ENCODE peak calls at places on chromosomes 5 and 9, in five cellular contexts. K is astrocyte of the spinal cord; W is CD8-positive, alpha-beta T cell; I is kidney epithelial cell; Q is activated CD8-positive, alpha-beta memory T cell treated with anti-CD3 and anti-CD28 coated beads, Interleukin-2, amount 50 U/mL, for 48 hours. L is an unnamed sample.

GRCh38 chr9:93522736-93523135 is 53.6 kb upstream of the PHF2 start:
- DNase-seq in I (no peak), K (no peak), Q (no peak), W (no peak), L (no peak)

GRCh38 chr5:103208460-103208859 is 50.1 kb upstream of the MACIR start:
- DNase-seq in W (no peak), Q (no peak), K (no peak), I (no peak), L (no peak)

GRCh38 chr9:115234094-115234493 is 116.1 kb upstream of the TNC start:
- DNase-seq in I (peak), Q (no peak), K (peak), W (no peak), L (no peak)

GRCh38 chr9:31612336-31613030 is 772.0 kb upstream of the ACO1 start:
- DNase-seq in I (no peak), K (peak), W (no peak), Q (no peak), L (no peak)

GRCh38 chr5:9698125-9698848 is 68.1 kb upstream of the TAS2R1 start:
- DNase-seq in Q (no peak), W (no peak), K (no peak), I (no peak), L (no peak)

GRCh38 chr5:64417390-64417789 is 88.4 kb upstream of the RGS7BP start:
- DNase-seq in I (no peak), W (no peak), Q (no peak), K (no peak), L (no peak)

GRCh38 chr9:132673355-132673754 is 3.1 kb downstream of the GTF3C4 start:
- DNase-seq in W (no peak), Q (no peak), I (no peak), K (peak), L (no peak)

GRCh38 chr5:135913713-135914626 is 18.3 kb upstream of the IL9 start:
- DNase-seq in W (no peak), I (no peak), K (no peak), Q (no peak), L (no peak)

GRCh38 chr5:82011761-82012160 is 39.9 kb downstream of the ATG10 start:
- DNase-seq in I (no peak), K (peak), Q (no peak), W (no peak), L (no peak)

GRCh38 chr5:24510523-24510988 is 134.2 kb downstream of the CDH10 start:
- DNase-seq in K (no peak), I (no peak), Q (no peak), W (no peak), L (no peak)

GRCh38 chr9:113887436-113887835 is 11.3 kb downstream of the ZNF618 start:
- DNase-seq in K (no peak), W (no peak), I (no peak), Q (no peak), L (no peak)

GRCh38 chr5:151880304-151880703 is 44.3 kb downstream of the GLRA1 start:
- DNase-seq in W (no peak), I (no peak), Q (no peak), K (no peak), L (no peak)

GRCh38 chr9:14769235-14769580 is 46.7 kb upstream of the CER1 start:
- DNase-seq in K (peak), Q (no peak), W (no peak), I (no peak), L (no peak)

GRCh38 chr9:16544842-16545241 is 325.6 kb downstream of the BNC2 start:
- DNase-seq in W (no peak), I (no peak), Q (no peak), K (no peak), L (no peak)

GRCh38 chr9:34430843-34431437 is 27.4 kb downstream of the FAM219A start:
- DNase-seq in I (no peak), K (peak), W (no peak), Q (no peak), L (no peak)

GRCh38 chr5:66002415-66002814 is 76.0 kb downstream of the ERBIN start:
- DNase-seq in K (peak), Q (no peak), W (no peak), I (no peak), L (no peak)

GRCh38 chr9:91680129-91680528 is 256.5 kb upstream of the NFIL3 start:
- DNase-seq in W (no peak), I (no peak), Q (no peak), K (no peak), L (no peak)

GRCh38 chr9:84386753-84387152 is 46.2 kb upstream of the SLC28A3 start:
- DNase-seq in I (no peak), Q (no peak), K (no peak), W (no peak), L (no peak)

GRCh38 chr5:44801992-44802391 is 6.8 kb upstream of the MRPS30 start:
- DNase-seq in K (no peak), W (no peak), I (no peak), Q (no peak), L (no peak)

GRCh38 chr9:120873512-120873911 is 3.5 kb downstream of the PHF19 start:
- DNase-seq in K (no peak), W (no peak), Q (no peak), I (peak), L (no peak)

GRCh38 chr5:16713386-16713928 is 96.7 kb upstream of the RETREG1 start:
- DNase-seq in I (no peak), K (peak), Q (no peak), W (no peak), L (no peak)

GRCh38 chr5:3352711-3353110 is 242.9 kb upstream of the IRX1 start:
- DNase-seq in I (no peak), W (no peak), K (no peak), Q (peak), L (peak)

GRCh38 chr5:75668988-75669760 is 48.1 kb downstream of the POC5 start:
- DNase-seq in Q (peak), K (no peak), W (no peak), I (no peak), L (no peak)

GRCh38 chr5:67693956-67694564 is 497.5 kb upstream of the CD180 start:
- DNase-seq in I (peak), K (peak), Q (no peak), W (no peak), L (peak)

GRCh38 chr9:130208600-130209347 is 36.6 kb downstream of the NCS1 start:
- DNase-seq in I (no peak), Q (no peak), W (no peak), K (no peak), L (no peak)

GRCh38 chr9:136022731-136023400 is 61.7 kb upstream of the UBAC1 start:
- DNase-seq in K (no peak), I (no peak), Q (no peak), W (no peak), L (no peak)

GRCh38 chr9:79858509-79858908 is 286.7 kb downstream of the TLE4 start:
- DNase-seq in Q (no peak), W (no peak), K (peak), I (no peak), L (no peak)

GRCh38 chr9:134055981-134056461 is 11.8 kb downstream of the BRD3 start:
- DNase-seq in K (peak), W (no peak), Q (no peak), I (peak), L (peak)

GRCh38 chr9:28051559-28051958 is 478.3 kb upstream of the C9orf72 start:
- DNase-seq in W (no peak), Q (no peak), K (peak), I (no peak), L (no peak)

GRCh38 chr9:135379540-135380267 is 99.9 kb upstream of the PPP1R26 start:
- DNase-seq in W (no peak), Q (no peak), K (no peak), I (no peak), L (no peak)

GRCh38 chr5:145834917-145835838 is at the start of gene PRELID2:
- DNase-seq in K (peak), Q (peak), I (peak), W (no peak), L (peak)

GRCh38 chr9:113715086-113715485 is 161.0 kb upstream of the ZNF618 start:
- DNase-seq in Q (peak), K (peak), I (peak), W (no peak), L (no peak)

GRCh38 chr5:14201325-14202061 is 58.4 kb downstream of the TRIO start:
- DNase-seq in K (peak), W (no peak), I (no peak), Q (no peak), L (no peak)